ENCODE peak calls at places on chromosomes 1 and 21, in six cellular contexts. L, Z, X, W, O and B are unnamed samples.

GRCh38 chr21:25801217-25802015 is 66.6 kb downstream of the GABPA start:
- DNase-seq in L (peak), Z (peak), X (peak), W (peak), O (peak), B (peak)

GRCh38 chr1:58204284-58204683 is 342.2 kb downstream of the OMA1 start:
- DNase-seq in L (no peak), Z (no peak), X (peak), W (no peak), O (no peak), B (peak)

GRCh38 chr1:15139654-15140350 is 13.7 kb upstream of the TMEM51 start:
- DNase-seq in L (peak), Z (no peak), X (peak), W (peak), O (no peak), B (no peak)

GRCh38 chr1:19315378-19316206 is 3.5 kb downstream of the SLC66A1 start:
- DNase-seq in L (no peak), Z (no peak), X (no peak), W (no peak), O (peak), B (peak)

GRCh38 chr1:46408356-46409062 is 14.4 kb downstream of the FAAH start:
- DNase-seq in L (no peak), Z (no peak), X (no peak), W (no peak), O (no peak), B (no peak)

GRCh38 chr1:173253046-173253445 is 45.9 kb upstream of the TNFSF4 start:
- DNase-seq in L (no peak), Z (no peak), X (no peak), W (no peak), O (no peak), B (no peak)

GRCh38 chr1:179082308-179083030 is 599 bp downstream of the TOR3A start:
- DNase-seq in L (peak), Z (peak), X (peak), W (peak), O (no peak), B (no peak)

GRCh38 chr1:94799201-94799600 is 21.0 kb upstream of the SLC44A3 start:
- DNase-seq in L (peak), Z (no peak), X (no peak), W (no peak), O (no peak), B (no peak)

GRCh38 chr1:94319319-94320180 is 82.2 kb upstream of the ARHGAP29 start:
- DNase-seq in L (no peak), Z (no peak), X (no peak), W (no peak), O (no peak), B (no peak)

GRCh38 chr1:31822766-31823165 is 6.9 kb upstream of the SPOCD1 start:
- DNase-seq in L (no peak), Z (no peak), X (no peak), W (no peak), O (no peak), B (no peak)

GRCh38 chr1:33342041-33342723 is 21.3 kb upstream of the A3GALT2 start:
- DNase-seq in L (peak), Z (no peak), X (no peak), W (peak), O (peak), B (no peak)

GRCh38 chr1:8040586-8040985 is 14.5 kb upstream of the ERRFI1 start:
- DNase-seq in L (peak), Z (no peak), X (no peak), W (no peak), O (no peak), B (no peak)

GRCh38 chr1:98048234-98048633 is 127.4 kb upstream of the DPYD start:
- DNase-seq in L (peak), Z (no peak), X (peak), W (peak), O (no peak), B (peak)

GRCh38 chr1:108949044-108949443 is 14.2 kb downstream of the CLCC1 start:
- DNase-seq in L (no peak), Z (no peak), X (no peak), W (no peak), O (no peak), B (no peak)

GRCh38 chr1:59751801-59752200 is 62.9 kb upstream of the HOOK1 start:
- DNase-seq in L (no peak), Z (no peak), X (no peak), W (no peak), O (no peak), B (no peak)

GRCh38 chr1:220221269-220221668 is 51.0 kb downstream of the RAB3GAP2 start:
- DNase-seq in L (no peak), Z (no peak), X (no peak), W (no peak), O (no peak), B (no peak)

GRCh38 chr1:23344987-23345472 is 946 bp upstream of the HNRNPR start:
- DNase-seq in L (no peak), Z (no peak), X (peak), W (no peak), O (no peak), B (no peak)

GRCh38 chr1:165885305-165885694 is 57.9 kb downstream of the UCK2 start:
- DNase-seq in L (no peak), Z (no peak), X (no peak), W (no peak), O (no peak), B (no peak)

GRCh38 chr21:43956667-43957030 is 55.5 kb upstream of the TRAPPC10 start:
- DNase-seq in L (no peak), Z (no peak), X (no peak), W (no peak), O (no peak), B (no peak)

GRCh38 chr21:43958364-43959158 is 53.5 kb upstream of the TRAPPC10 start:
- DNase-seq in L (no peak), Z (no peak), X (no peak), W (no peak), O (peak), B (no peak)

GRCh38 chr21:43957629-43958362 is 54.3 kb upstream of the TRAPPC10 start:
- DNase-seq in L (no peak), Z (no peak), X (no peak), W (no peak), O (peak), B (no peak)

GRCh38 chr21:43956019-43956666 is 56.0 kb upstream of the TRAPPC10 start:
- DNase-seq in L (no peak), Z (no peak), X (no peak), W (no peak), O (no peak), B (no peak)

DNA sequence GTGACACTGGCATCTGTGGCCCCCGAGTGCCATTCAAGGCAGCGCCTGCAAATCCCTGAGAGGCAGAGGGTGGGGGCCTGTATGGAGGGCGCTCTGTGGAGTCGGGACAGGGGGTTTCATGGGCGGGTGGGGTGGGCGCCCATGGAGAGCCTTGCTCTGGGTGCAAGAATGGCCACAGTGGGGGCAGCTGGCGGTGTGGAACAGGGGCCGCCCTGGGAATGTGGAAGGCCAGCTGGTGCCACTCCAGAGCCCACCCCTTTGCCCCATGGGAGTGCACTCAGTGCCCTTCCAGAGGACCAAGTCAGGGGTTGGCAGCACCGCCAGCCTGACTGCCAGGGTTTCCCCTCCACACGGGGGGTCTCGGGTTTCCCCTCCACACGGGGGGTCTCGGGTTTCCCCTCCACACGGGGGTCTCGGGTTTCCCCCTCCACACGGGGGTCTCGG is 55.0 kb upstream of the TRAPPC10 start:
- DNase-seq in L (no peak), Z (no peak), X (no peak), W (no peak), O (no peak), B (no peak)
- TF ChIP-seq GABPA in L (no peak), Z (no peak), X (no peak), W (no peak), O (no peak), B (no peak)

GRCh38 chr1:17192394-17193221 is 12.3 kb upstream of the PADI1 start:
- DNase-seq in L (no peak), Z (no peak), X (no peak), W (no peak), O (no peak), B (peak)
- TF ChIP-seq GABPA in L (no peak), Z (no peak), X (no peak), W (no peak), O (no peak), B (no peak)

GRCh38 chr1:203304391-203304918 is 864 bp upstream of the BTG2 start:
- DNase-seq in L (no peak), Z (no peak), X (no peak), W (no peak), O (no peak), B (no peak)

GRCh38 chr1:203306970-203307541 is 1.7 kb downstream of the BTG2 start:
- DNase-seq in L (no peak), Z (no peak), X (no peak), W (peak), O (no peak), B (no peak)

GRCh38 chr1:203304919-203305808 is at the start of gene BTG2:
- DNase-seq in L (peak), Z (peak), X (peak), W (peak), O (no peak), B (peak)

GRCh38 chr1:203306089-203306969 is 1.0 kb downstream of the BTG2 start:
- DNase-seq in L (peak), Z (peak), X (peak), W (no peak), O (no peak), B (peak)

DNA sequence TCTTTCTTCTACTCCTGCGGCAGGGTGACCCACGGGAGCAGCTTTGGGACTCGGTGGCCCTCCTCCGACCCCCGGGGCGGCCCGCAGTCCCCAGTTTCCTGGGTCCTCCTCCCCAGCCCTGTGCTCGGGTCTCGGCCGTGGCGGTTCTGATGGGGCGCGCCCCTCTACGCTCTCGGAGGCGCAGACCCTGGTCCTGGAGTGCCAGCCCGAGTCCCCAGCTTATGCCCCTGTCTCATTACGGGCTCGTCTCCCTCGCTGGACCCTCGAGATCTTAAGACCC is 430 bp downstream of the BTG2 start:
- DNase-seq in L (no peak), Z (no peak), X (peak), W (no peak), O (no peak), B (no peak)
- TF ChIP-seq GABPA in L (no peak), Z (no peak), X (no peak), W (no peak), O (no peak), B (no peak)

DNA sequence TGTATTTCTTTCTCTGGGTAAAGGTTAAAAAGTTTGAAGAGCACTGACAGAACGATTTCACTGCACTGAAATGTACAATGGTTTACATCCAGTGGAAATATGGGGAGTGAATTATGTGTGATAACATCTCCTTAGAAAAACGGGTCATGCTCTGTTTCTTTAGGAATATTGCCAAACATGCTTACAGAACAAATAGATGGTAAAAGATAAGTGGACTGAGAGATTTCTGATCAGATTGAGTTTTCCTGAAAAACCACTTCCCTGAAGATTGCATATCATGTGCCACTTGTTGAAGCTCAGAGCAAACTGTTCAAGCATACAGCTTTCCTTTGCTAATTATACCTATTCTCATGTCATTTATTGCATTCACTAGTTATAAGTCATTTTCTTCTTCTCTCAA is 29.9 kb upstream of the DISP1 start:
- DNase-seq in L (no peak), Z (no peak), X (no peak), W (no peak), O (no peak), B (no peak)
- TF ChIP-seq GABPA in L (no peak), Z (no peak), X (no peak), W (no peak), O (no peak), B (no peak)

DNA sequence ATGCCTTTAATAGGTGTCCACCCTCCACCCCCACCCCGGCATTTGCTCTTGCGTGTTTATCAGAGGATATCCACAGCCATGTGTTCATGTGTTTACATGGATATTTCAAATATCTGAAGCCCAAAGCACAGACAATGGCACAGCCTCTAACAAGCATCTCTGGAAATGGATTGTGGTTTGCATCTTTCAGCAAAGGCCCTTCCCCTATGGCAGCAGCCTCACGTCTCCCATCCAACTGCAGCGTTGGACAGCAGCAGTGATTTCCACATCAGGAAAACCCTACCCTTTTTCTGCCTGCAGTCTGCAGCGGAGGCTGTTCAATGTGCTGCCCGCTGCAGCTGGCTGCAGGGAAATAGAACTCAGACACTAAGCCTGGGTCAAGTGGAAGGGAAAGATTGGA is 1.6 kb downstream of the RASSF5 start:
- DNase-seq in L (no peak), Z (no peak), X (no peak), W (no peak), O (no peak), B (no peak)
- TF ChIP-seq GABPA in L (no peak), Z (no peak), X (no peak), W (no peak), O (no peak), B (no peak)

DNA sequence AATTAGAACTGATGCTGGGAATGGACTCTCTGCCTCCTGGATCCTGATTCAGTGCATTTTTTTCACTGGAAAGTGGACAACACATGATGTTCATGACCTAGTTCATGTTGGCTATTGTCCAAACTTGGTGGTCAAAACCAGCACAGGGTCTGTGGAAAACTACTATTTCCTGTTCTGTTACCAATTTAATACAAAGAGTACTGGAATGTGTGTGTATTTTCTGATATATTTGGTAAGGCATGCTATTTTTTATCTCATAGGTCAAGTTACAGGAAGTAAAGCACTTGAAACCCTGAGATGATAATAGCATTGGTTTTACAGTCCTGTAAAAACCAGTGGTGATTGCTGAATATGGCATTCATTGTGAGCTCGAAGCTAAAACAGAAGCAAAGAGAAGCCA is 89.9 kb downstream of the SGIP1 start:
- DNase-seq in L (no peak), Z (no peak), X (no peak), W (no peak), O (no peak), B (no peak)
- TF ChIP-seq GABPA in L (no peak), Z (no peak), X (no peak), W (no peak), O (no peak), B (no peak)